ENCODE peak calls at places on chromosome 1, in four cellular contexts. One of them, this sample, is unnamed.

GRCh38 chr1:186620951-186621350 is 59.3 kb downstream of the PTGS2 start:
- DNase-seq in HepG2: no peak
- DNase-seq in WTC11: no peak
- DNase-seq in K562: no peak
- DNase-seq in this sample: peak; percentile 19

GRCh38 chr1:236038034-236038433 is 26.9 kb downstream of the NID1 start:
- DNase-seq in WTC11: no peak
- DNase-seq in K562: no peak
- DNase-seq in HepG2: no peak
- DNase-seq in this sample: no peak

GRCh38 chr1:225697437-225697836 is 44.5 kb upstream of the ENAH start:
- DNase-seq in HepG2: no peak
- DNase-seq in WTC11: no peak
- DNase-seq in K562: no peak
- DNase-seq in this sample: no peak

GRCh38 chr1:229523052-229523451 is 14.9 kb upstream of the NUP133 start:
- DNase-seq in WTC11: no peak
- DNase-seq in HepG2: no peak
- DNase-seq in K562: no peak
- DNase-seq in this sample: no peak

GRCh38 chr1:211371406-211372105 is 44.9 kb downstream of the TRAF5 start:
- DNase-seq in K562: no peak
- DNase-seq in WTC11: no peak
- DNase-seq in HepG2: no peak
- DNase-seq in this sample: no peak

GRCh38 chr1:87226341-87226760 is 102.3 kb upstream of the LMO4 start:
- DNase-seq in K562: no peak
- DNase-seq in WTC11: peak; percentile 27
- DNase-seq in HepG2: peak; percentile 74
- DNase-seq in this sample: no peak

GRCh38 chr1:169586067-169586394 is 250 bp downstream of the F5 start:
- DNase-seq in HepG2: no peak
- DNase-seq in WTC11: no peak
- DNase-seq in K562: no peak
- DNase-seq in this sample: no peak

GRCh38 chr1:53826367-53826766 is 11.7 kb downstream of the NDC1 start:
- DNase-seq in K562: no peak
- DNase-seq in HepG2: no peak
- DNase-seq in WTC11: no peak
- DNase-seq in this sample: no peak

GRCh38 chr1:56034222-56034621 is 545.1 kb downstream of the PLPP3 start:
- DNase-seq in WTC11: no peak
- DNase-seq in HepG2: no peak
- DNase-seq in K562: no peak
- DNase-seq in this sample: no peak

GRCh38 chr1:42646056-42646455 is 12.2 kb upstream of the PPIH start:
- DNase-seq in K562: no peak
- DNase-seq in WTC11: no peak
- DNase-seq in HepG2: no peak
- DNase-seq in this sample: no peak

GRCh38 chr1:94094466-94095111 is 26.4 kb downstream of the ABCA4 start:
- DNase-seq in HepG2: no peak
- DNase-seq in WTC11: no peak
- DNase-seq in K562: no peak
- DNase-seq in this sample: no peak

GRCh38 chr1:35049116-35049515 is 17.4 kb upstream of the ZMYM6 start:
- DNase-seq in K562: no peak
- DNase-seq in HepG2: no peak
- DNase-seq in WTC11: peak; percentile 26
- DNase-seq in this sample: no peak

GRCh38 chr1:20507248-20507563 is 745 bp downstream of the MUL1 start:
- DNase-seq in K562: peak; percentile 27
- DNase-seq in HepG2: no peak
- DNase-seq in WTC11: no peak
- DNase-seq in this sample: no peak

GRCh38 chr1:214111796-214112195 is 124.0 kb downstream of the PROX1 start:
- DNase-seq in WTC11: no peak
- DNase-seq in HepG2: no peak
- DNase-seq in K562: no peak
- DNase-seq in this sample: no peak

GRCh38 chr1:214213136-214213535 is 67.8 kb upstream of the SMYD2 start:
- DNase-seq in K562: no peak
- DNase-seq in HepG2: no peak
- DNase-seq in WTC11: no peak
- DNase-seq in this sample: no peak

GRCh38 chr1:48216941-48217340 is 5.6 kb upstream of the SLC5A9 start:
- DNase-seq in HepG2: no peak
- DNase-seq in K562: peak; percentile 46
- DNase-seq in WTC11: no peak
- DNase-seq in this sample: no peak

GRCh38 chr1:101371259-101371658 is 134.4 kb downstream of the S1PR1 start:
- DNase-seq in WTC11: no peak
- DNase-seq in HepG2: peak; percentile 1
- DNase-seq in K562: no peak
- DNase-seq in this sample: peak; percentile 96

GRCh38 chr1:162372159-162373071 is 4.2 kb downstream of the SPATA46 start:
- DNase-seq in K562: peak; percentile 90
- DNase-seq in HepG2: no peak
- DNase-seq in WTC11: no peak
- DNase-seq in this sample: no peak

GRCh38 chr1:48674641-48675040 is 102.0 kb downstream of the BEND5 start:
- DNase-seq in HepG2: no peak
- DNase-seq in WTC11: no peak
- DNase-seq in K562: no peak
- DNase-seq in this sample: no peak

GRCh38 chr1:195082183-195082582 is 1526.1 kb downstream of the KCNT2 start:
- DNase-seq in K562: no peak
- DNase-seq in WTC11: no peak
- DNase-seq in HepG2: no peak
- DNase-seq in this sample: no peak

GRCh38 chr1:17250601-17251000 is 1.7 kb downstream of the PADI3 start:
- DNase-seq in HepG2: no peak
- DNase-seq in K562: no peak
- DNase-seq in WTC11: no peak
- DNase-seq in this sample: no peak

GRCh38 chr1:61873581-61873980 is 131.3 kb downstream of the PATJ start:
- DNase-seq in K562: peak; percentile 42
- DNase-seq in WTC11: no peak
- DNase-seq in HepG2: no peak
- DNase-seq in this sample: no peak

GRCh38 chr1:1092149-1092855 is 18.2 kb upstream of the RNF223 start:
- DNase-seq in HepG2: no peak
- DNase-seq in WTC11: no peak
- DNase-seq in K562: no peak
- DNase-seq in this sample: no peak

GRCh38 chr1:34331527-34331926 is 154.8 kb downstream of the C1orf94 start:
- DNase-seq in WTC11: no peak
- DNase-seq in HepG2: no peak
- DNase-seq in K562: no peak
- DNase-seq in this sample: no peak

GRCh38 chr1:168136709-168137514 is at the start of gene GPR161:
- DNase-seq in WTC11: peak; percentile 77
- DNase-seq in K562: peak; percentile 63
- DNase-seq in HepG2: no peak
- DNase-seq in this sample: no peak

GRCh38 chr1:89608627-89609338 is 24.1 kb upstream of the LRRC8C start:
- DNase-seq in K562: no peak
- DNase-seq in HepG2: no peak
- DNase-seq in WTC11: no peak
- DNase-seq in this sample: no peak

GRCh38 chr1:167233373-167233772 is 12.7 kb downstream of the POU2F1 start:
- DNase-seq in K562: no peak
- DNase-seq in WTC11: no peak
- DNase-seq in HepG2: no peak
- DNase-seq in this sample: no peak

GRCh38 chr1:14486401-14487110 is 111.9 kb upstream of the KAZN start:
- DNase-seq in WTC11: no peak
- DNase-seq in HepG2: no peak
- DNase-seq in K562: no peak
- DNase-seq in this sample: no peak

GRCh38 chr1:116265931-116266863 is 106.8 kb upstream of the ATP1A1 start:
- DNase-seq in K562: no peak
- DNase-seq in HepG2: no peak
- DNase-seq in WTC11: no peak
- DNase-seq in this sample: no peak

GRCh38 chr1:204697893-204698292 is 12.4 kb upstream of the LRRN2 start:
- DNase-seq in HepG2: no peak
- DNase-seq in WTC11: no peak
- DNase-seq in K562: no peak
- DNase-seq in this sample: no peak

GRCh38 chr1:214604543-214604942 is 1.5 kb downstream of the CENPF start:
- DNase-seq in HepG2: peak; percentile 43
- DNase-seq in K562: no peak
- DNase-seq in WTC11: no peak
- DNase-seq in this sample: no peak

GRCh38 chr1:195965475-195965874 is 642.8 kb downstream of the KCNT2 start:
- DNase-seq in HepG2: no peak
- DNase-seq in K562: peak; percentile 30
- DNase-seq in WTC11: no peak
- DNase-seq in this sample: no peak

GRCh38 chr1:16158025-16158424 is 2.2 kb upstream of the EPHA2 start:
- DNase-seq in HepG2: no peak
- DNase-seq in WTC11: no peak
- DNase-seq in K562: no peak
- DNase-seq in this sample: no peak

GRCh38 chr1:218735436-218735835 is 390.3 kb downstream of the TGFB2 start:
- DNase-seq in K562: no peak
- DNase-seq in HepG2: no peak
- DNase-seq in WTC11: no peak
- DNase-seq in this sample: no peak

GRCh38 chr1:175129997-175130648 is 62.5 kb downstream of the KIAA0040 start:
- DNase-seq in K562: peak; percentile 23
- DNase-seq in WTC11: peak; percentile 36
- DNase-seq in HepG2: no peak
- DNase-seq in this sample: no peak

GRCh38 chr1:198270421-198270820 is 113.6 kb downstream of the NEK7 start:
- DNase-seq in K562: no peak
- DNase-seq in WTC11: no peak
- DNase-seq in HepG2: no peak
- DNase-seq in this sample: no peak

GRCh38 chr1:24702511-24703293 is 42.5 kb upstream of the CLIC4 start:
- DNase-seq in HepG2: peak; percentile 38
- DNase-seq in K562: no peak
- DNase-seq in WTC11: no peak
- DNase-seq in this sample: no peak

DNA sequence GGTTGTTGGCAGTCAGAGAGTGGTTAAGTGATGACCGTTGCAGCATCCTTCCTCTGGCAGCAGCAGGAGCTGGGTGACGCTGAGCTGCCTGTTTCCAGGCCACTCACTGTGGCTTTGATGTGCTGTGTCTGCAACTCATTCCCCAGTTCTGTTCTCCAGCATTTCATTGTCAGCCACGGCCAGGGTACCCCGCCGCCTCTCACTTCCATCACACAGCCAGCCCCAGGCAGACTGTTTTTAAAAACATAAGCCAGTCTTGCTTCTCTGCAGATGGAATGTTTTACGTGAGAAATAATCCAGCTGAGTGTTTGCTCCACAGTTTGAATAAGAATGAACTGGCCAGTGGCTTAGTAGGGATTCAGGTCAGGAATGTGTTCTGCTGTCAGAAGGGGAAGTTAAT is 21.5 kb upstream of the ST6GALNAC3 start:
- DNase-seq in WTC11: peak; percentile 43
- DNase-seq in K562: no peak
- DNase-seq in HepG2: no peak
- DNase-seq in this sample: no peak
- TF ChIP-seq CBFB in WTC11: no peak
- TF ChIP-seq CBFB in K562: no peak
- TF ChIP-seq CBFB in HepG2: no peak
- TF ChIP-seq CBFB in this sample: no peak

DNA sequence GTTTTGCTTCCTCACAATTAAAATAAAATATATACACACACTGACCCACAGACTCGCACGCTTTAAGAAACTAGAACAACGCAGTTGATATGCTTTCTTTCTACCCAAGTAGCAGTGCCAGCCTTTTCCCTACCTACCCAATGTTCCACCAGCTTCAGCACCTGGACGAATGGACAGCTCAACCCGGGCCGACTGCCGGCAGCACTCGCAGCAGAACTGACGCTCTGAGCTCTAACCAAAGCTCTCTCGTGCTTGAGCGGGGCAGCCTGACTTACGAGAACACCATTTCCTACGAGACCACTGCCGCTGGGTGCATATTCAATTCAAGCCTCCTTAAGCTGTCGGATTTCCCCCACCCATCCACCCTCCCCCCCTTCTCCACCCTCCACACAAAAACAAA is 127.4 kb upstream of the DPYD start:
- DNase-seq in K562: peak; percentile 9
- DNase-seq in WTC11: peak; percentile 89
- DNase-seq in HepG2: peak; percentile 13
- DNase-seq in this sample: no peak
- TF ChIP-seq CBFB in K562: no peak
- TF ChIP-seq CBFB in WTC11: peak; percentile 56
- TF ChIP-seq CBFB in HepG2: no peak
- TF ChIP-seq CBFB in this sample: no peak

GRCh38 chr1:36083635-36084501 is at the start of gene TEKT2:
- DNase-seq in WTC11: peak; percentile 87
- DNase-seq in K562: no peak
- DNase-seq in HepG2: no peak
- DNase-seq in this sample: no peak

GRCh38 chr1:36085686-36086526 is 2.0 kb downstream of the TEKT2 start:
- DNase-seq in K562: peak; percentile 14
- DNase-seq in HepG2: no peak
- DNase-seq in WTC11: peak; percentile 12
- DNase-seq in this sample: no peak

GRCh38 chr1:36085126-36085525 is 1.2 kb downstream of the TEKT2 start:
- DNase-seq in WTC11: no peak
- DNase-seq in HepG2: no peak
- DNase-seq in K562: no peak
- DNase-seq in this sample: no peak

GRCh38 chr1:36083219-36083618 is 675 bp upstream of the TEKT2 start:
- DNase-seq in WTC11: no peak
- DNase-seq in HepG2: no peak
- DNase-seq in K562: no peak
- DNase-seq in this sample: no peak

GRCh38 chr1:36084502-36085115 is 715 bp downstream of the TEKT2 start:
- DNase-seq in WTC11: no peak
- DNase-seq in K562: no peak
- DNase-seq in HepG2: no peak
- DNase-seq in this sample: no peak
- TF ChIP-seq CBFB in WTC11: no peak
- TF ChIP-seq CBFB in K562: no peak
- TF ChIP-seq CBFB in HepG2: no peak
- TF ChIP-seq CBFB in this sample: no peak

GRCh38 chr1:68442822-68443556 is 6.8 kb downstream of the RPE65 start:
- DNase-seq in HepG2: peak; percentile 21
- DNase-seq in K562: peak; percentile 25
- DNase-seq in WTC11: peak; percentile 48
- DNase-seq in this sample: no peak
- TF ChIP-seq CBFB in HepG2: no peak
- TF ChIP-seq CBFB in K562: no peak
- TF ChIP-seq CBFB in WTC11: no peak
- TF ChIP-seq CBFB in this sample: no peak